ENCODE peak calls at places on chromosomes 2 and 18, in four cellular contexts. M is SK-N-SH, D is thoracic aorta, C is hepatocyte. E is an unnamed sample.

GRCh38 chr18:8586956-8587355 is 22.3 kb upstream of the RAB12 start:
- DNase-seq in M (no peak), D (no peak), C (no peak), E (no peak)

GRCh38 chr2:167215595-167215994 is 327.3 kb downstream of the XIRP2 start:
- DNase-seq in M (no peak), D (no peak), C (no peak), E (no peak)

GRCh38 chr2:112342067-112342466 is 66.7 kb downstream of the ZC3H6 start:
- DNase-seq in M (no peak), D (no peak), C (no peak), E (no peak)

GRCh38 chr2:189501487-189501886 is 60.2 kb downstream of the WDR75 start:
- DNase-seq in M (no peak), D (no peak), C (no peak), E (no peak)

GRCh38 chr2:36789181-36789804 is 92.8 kb downstream of the VIT start:
- DNase-seq in M (no peak), D (no peak), C (no peak), E (no peak)

GRCh38 chr18:5285326-5285725 is 10.2 kb downstream of the ZBTB14 start:
- DNase-seq in M (peak; percentile 43), D (no peak), C (no peak), E (peak; percentile 64)

GRCh38 chr18:39969813-39970494 is 1985.1 kb upstream of the PIK3C3 start:
- DNase-seq in M (no peak), D (no peak), C (no peak), E (no peak)

GRCh38 chr2:175854665-175855064 is 147.4 kb downstream of the LNPK start:
- DNase-seq in M (peak; percentile 64), D (no peak), C (no peak), E (peak; percentile 13)

GRCh38 chr2:67240507-67240906 is 156.6 kb upstream of the ETAA1 start:
- DNase-seq in M (no peak), D (no peak), C (peak; percentile 32), E (no peak)

GRCh38 chr2:61679096-61679495 is 140.9 kb upstream of the XPO1 start:
- DNase-seq in M (no peak), D (no peak), C (no peak), E (no peak)

GRCh38 chr2:213980883-213981282 is 430.0 kb upstream of the VWC2L start:
- DNase-seq in M (no peak), D (no peak), C (no peak), E (no peak)

GRCh38 chr2:226730487-226730886 is 69.1 kb downstream of the IRS1 start:
- DNase-seq in M (peak; percentile 19), D (no peak), C (no peak), E (no peak)
- TF ChIP-seq CTCF in M (peak; percentile 11), D (no peak), C (peak; percentile 22), E (no peak)

GRCh38 chr18:66999003-66999402 is 395.1 kb upstream of the CDH19 start:
- DNase-seq in M (no peak), D (no peak), C (no peak), E (no peak)

GRCh38 chr18:66993492-66993891 is 389.6 kb upstream of the CDH19 start:
- DNase-seq in M (no peak), D (no peak), C (peak; percentile 42), E (no peak)

GRCh38 chr18:66995270-66995669 is 391.4 kb upstream of the CDH19 start:
- DNase-seq in M (no peak), D (no peak), C (no peak), E (no peak)

GRCh38 chr18:66990909-66991308 is 387.0 kb upstream of the CDH19 start:
- DNase-seq in M (no peak), D (no peak), C (no peak), E (no peak)

GRCh38 chr18:66994790-66995189 is 390.9 kb upstream of the CDH19 start:
- DNase-seq in M (no peak), D (no peak), C (no peak), E (no peak)
- H3K9me3 ChIP-seq in M (no peaks in the 10 kb centered on the region), D (no peaks in the 10 kb centered on the region), C (no peaks in the 10 kb centered on the region), E (no peaks in the 10 kb centered on the region)

DNA sequence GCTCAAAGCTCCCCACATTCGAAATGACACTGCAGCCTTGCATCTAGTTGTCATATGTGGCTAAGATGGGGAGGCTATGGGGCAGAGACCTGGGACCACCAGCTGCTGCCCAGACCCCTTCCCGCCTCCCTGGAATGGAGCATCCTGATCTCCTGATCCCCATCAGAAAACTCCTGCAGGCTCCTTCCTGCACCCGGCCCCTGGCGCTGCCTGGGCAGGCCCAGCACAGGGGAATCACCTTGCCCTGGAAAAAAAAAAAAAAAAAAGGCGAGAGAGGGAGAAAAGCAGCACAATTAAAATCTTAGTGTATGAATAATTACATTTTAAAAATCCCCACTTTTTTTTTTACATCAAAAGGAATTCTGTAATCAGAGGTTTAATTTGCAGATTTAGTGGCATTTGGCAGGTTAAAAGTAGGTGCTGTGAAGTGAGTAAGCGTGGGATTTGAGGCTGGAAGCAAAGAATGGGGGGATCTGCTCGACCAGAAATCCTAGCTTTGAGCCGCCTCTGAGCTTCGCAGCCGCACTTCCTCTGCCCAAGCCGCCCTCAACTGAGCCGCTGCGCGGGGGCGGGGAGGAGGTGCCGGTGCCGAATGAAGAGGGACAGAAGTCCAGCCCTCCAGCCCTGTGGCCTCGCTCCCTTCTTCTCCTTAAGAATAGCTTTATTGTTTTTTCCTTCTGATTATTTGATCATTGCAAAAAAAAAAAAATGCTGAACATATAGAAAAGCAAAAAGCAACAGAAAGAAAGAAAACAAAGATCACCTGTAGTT is 30.0 kb downstream of the THNSL2 start:
- DNase-seq in M (peak; percentile 53), D (no peak), C (peak; percentile 48), E (no peak)
- H3K4me3 ChIP-seq in M (no peak overlapping the region), D (no peak overlapping the region), C (no peak overlapping the region), E (no peak overlapping the region)

GRCh38 chr2:210360412-210360811 is 45.4 kb upstream of the MYL1 start:
- DNase-seq in M (no peak), D (no peak), C (no peak), E (no peak)

GRCh38 chr2:210366675-210367080 is 51.7 kb upstream of the MYL1 start:
- DNase-seq in M (no peak), D (no peak), C (no peak), E (no peak)

GRCh38 chr2:210363876-210364275 is 48.9 kb upstream of the MYL1 start:
- DNase-seq in M (no peak), D (no peak), C (no peak), E (no peak)

DNA sequence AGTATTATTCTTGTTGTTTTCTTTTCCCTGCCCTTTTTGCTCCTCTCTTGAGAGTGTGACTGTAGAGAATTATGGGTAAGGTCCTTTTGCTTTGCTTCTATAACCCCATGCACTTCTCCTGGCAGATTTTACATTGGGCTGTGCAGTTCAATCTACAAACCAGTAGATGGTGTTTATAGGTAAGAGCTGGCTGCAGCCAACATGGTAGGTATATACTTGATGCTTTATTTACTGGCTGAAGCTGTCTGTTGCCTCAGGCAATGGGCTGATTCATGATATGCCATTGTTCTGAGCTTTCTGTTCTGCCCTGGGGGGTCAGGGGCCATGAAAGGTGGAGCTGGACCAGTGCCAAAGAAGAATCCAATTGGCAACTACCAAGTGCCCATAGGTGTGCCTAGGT is 48.3 kb upstream of the MYL1 start:
- DNase-seq in M (no peak), D (no peak), C (no peak), E (no peak)
- TF ChIP-seq CTCF in M (peak; percentile 16), D (no peak), C (no peak), E (peak; percentile 43)

DNA sequence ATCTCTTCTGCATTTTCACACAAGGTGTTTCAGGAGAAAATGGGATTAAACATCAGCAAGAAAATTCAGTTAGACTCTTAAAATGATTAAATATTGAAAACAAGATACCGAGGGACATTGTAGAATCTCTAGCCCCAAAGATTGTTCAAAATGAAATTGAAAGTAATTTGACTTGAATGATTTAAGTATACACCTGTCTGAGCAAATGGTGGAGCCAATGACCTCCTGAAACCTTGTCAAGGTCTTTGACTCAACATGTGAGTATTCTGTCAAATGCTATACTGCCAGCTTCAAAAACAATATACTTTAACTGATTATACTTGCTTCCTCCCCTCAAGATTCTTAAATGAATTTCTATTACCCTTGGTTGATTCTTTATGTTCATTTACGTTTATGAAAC is 411.0 kb downstream of the DCC start:
- DNase-seq in M (no peak), D (no peak), C (no peak), E (no peak)
- H3K9me3 ChIP-seq in M (no peaks in the 10 kb centered on the region), D (no peaks in the 10 kb centered on the region), C (no peaks in the 10 kb centered on the region), E (no peaks in the 10 kb centered on the region)

GRCh38 chr2:48586433-48586832 is 31.2 kb upstream of the GTF2A1L start:
- DNase-seq in M (no peak), D (no peak), C (no peak), E (no peak)

GRCh38 chr2:48588745-48589144 is 28.9 kb upstream of the GTF2A1L start:
- DNase-seq in M (no peak), D (no peak), C (no peak), E (no peak)

GRCh38 chr2:48589170-48589767 is 28.4 kb upstream of the GTF2A1L start:
- DNase-seq in M (peak; percentile 58), D (no peak), C (peak; percentile 47), E (peak; percentile 26)

GRCh38 chr2:48584551-48584950 is 33.1 kb upstream of the GTF2A1L start:
- DNase-seq in M (no peak), D (no peak), C (no peak), E (no peak)

DNA sequence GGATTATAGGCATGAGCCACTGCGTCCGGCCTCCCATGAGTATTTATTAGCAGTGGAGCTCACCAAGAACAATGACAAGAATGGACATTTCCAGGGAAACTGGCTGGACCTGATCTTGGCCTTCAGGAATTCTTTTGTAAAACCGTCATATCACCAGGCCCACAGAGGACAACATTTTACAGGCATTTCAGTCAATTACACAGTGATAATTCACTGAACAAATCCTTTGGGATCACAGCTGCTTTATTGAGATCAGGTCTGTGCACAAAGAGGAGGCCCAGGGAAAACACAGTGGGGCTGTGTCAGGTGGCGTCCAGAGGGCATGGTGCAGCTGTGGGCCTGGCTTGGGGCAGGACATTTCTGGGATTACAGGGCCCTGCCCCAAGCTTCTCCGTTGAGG is 30.1 kb upstream of the GTF2A1L start:
- DNase-seq in M (no peak), D (no peak), C (no peak), E (no peak)
- H3K4me3 ChIP-seq in M (no peak overlapping the region), D (no peak overlapping the region), C (no peak overlapping the region), E (no peak overlapping the region)

GRCh38 chr2:128321784-128322650 is 3.3 kb upstream of the HS6ST1 start:
- DNase-seq in M (peak; percentile 96), D (no peak), C (peak; percentile 92), E (peak; percentile 74)
- TF ChIP-seq CTCF in M (peak; percentile 90), D (peak; percentile 97), C (peak; percentile 90), E (peak; percentile 36)

GRCh38 chr2:86029873-86030272 is 75.8 kb downstream of the POLR1A start:
- DNase-seq in M (no peak), D (no peak), C (no peak), E (no peak)

GRCh38 chr2:86031151-86031550 is 74.5 kb downstream of the POLR1A start:
- DNase-seq in M (no peak), D (no peak), C (no peak), E (no peak)

GRCh38 chr2:86032861-86033595 is 72.7 kb downstream of the POLR1A start:
- DNase-seq in M (no peak), D (no peak), C (no peak), E (no peak)

GRCh38 chr2:86033751-86034680 is 71.7 kb downstream of the POLR1A start:
- DNase-seq in M (no peak), D (no peak), C (no peak), E (no peak)

DNA sequence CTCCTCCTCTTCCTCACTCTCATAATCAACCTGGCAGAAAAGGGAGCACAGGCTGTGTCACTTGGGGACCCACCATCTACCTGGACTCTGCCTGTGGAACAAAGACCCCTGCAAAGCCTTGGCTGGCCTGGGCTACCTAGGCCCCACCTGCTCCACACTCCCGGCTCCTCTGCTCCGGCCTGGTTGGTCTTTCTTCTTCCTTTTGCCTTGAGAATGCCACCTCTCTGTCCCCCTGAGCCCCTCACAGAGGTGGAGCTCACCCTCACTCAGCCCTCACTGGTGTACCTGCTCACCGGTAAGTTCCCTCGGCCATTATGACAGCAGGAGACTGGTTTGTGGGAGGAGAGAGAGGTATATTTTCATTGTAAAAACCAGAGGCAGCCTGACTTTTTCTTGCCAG is 74.1 kb downstream of the POLR1A start:
- DNase-seq in M (no peak), D (no peak), C (no peak), E (no peak)
- H3K9me3 ChIP-seq in M (no peaks in the 10 kb centered on the region), D (no peaks in the 10 kb centered on the region), C (no peaks in the 10 kb centered on the region), E (no peaks in the 10 kb centered on the region)